ENCODE peak calls at places on chromosome 7, in four cellular contexts. O is right lobe of liver, K is IMR-90, F is NCI-H1105 treated with DMSO at 0.1 percent for 48 hours. L is an unnamed sample.

GRCh38 chr7:122691569-122692235 is 7.2 kb downstream of the RNF133 start:
- DNase-seq in O (no peak), K (no peak), F (no peak), L (no peak)

GRCh38 chr7:104973909-104974415 is 40.0 kb upstream of the KMT2E start:
- DNase-seq in O (no peak), K (peak; percentile 92), F (no peak), L (no peak)

GRCh38 chr7:132145466-132145865 is 430.8 kb downstream of the PLXNA4 start:
- DNase-seq in O (no peak), K (peak; percentile 34), F (no peak), L (no peak)

GRCh38 chr7:71165708-71166107 is 33.8 kb downstream of the GALNT17 start:
- DNase-seq in O (no peak), K (no peak), F (no peak), L (no peak)

GRCh38 chr7:7563269-7563668 is 3.4 kb upstream of the MIOS start:
- DNase-seq in O (no peak), K (no peak), F (no peak), L (no peak)

GRCh38 chr7:118372530-118372929 is 148.0 kb downstream of the ANKRD7 start:
- DNase-seq in O (no peak), K (no peak), F (peak; percentile 48), L (no peak)

GRCh38 chr7:158018971-158019645 is 568.5 kb downstream of the PTPRN2 start:
- DNase-seq in O (no peak), K (no peak), F (no peak), L (peak; percentile 56)

GRCh38 chr7:69757990-69758430 is 159.7 kb downstream of the AUTS2 start:
- DNase-seq in O (no peak), K (no peak), F (no peak), L (no peak)

GRCh38 chr7:158500651-158501052 is 87.0 kb downstream of the PTPRN2 start:
- DNase-seq in O (no peak), K (no peak), F (no peak), L (no peak)

GRCh38 chr7:98456851-98457250 is 56.0 kb upstream of the BAIAP2L1 start:
- DNase-seq in O (no peak), K (no peak), F (no peak), L (no peak)

GRCh38 chr7:69134316-69134715 is 464.0 kb upstream of the AUTS2 start:
- DNase-seq in O (no peak), K (no peak), F (no peak), L (no peak)

GRCh38 chr7:36979810-36980248 is 255.5 kb upstream of the AOAH start:
- DNase-seq in O (no peak), K (no peak), F (no peak), L (no peak)

GRCh38 chr7:47518827-47519226 is 63.1 kb downstream of the TNS3 start:
- DNase-seq in O (no peak), K (peak; percentile 79), F (no peak), L (peak; percentile 84)

GRCh38 chr7:1818581-1819200 is 148.6 kb downstream of the ELFN1 start:
- DNase-seq in O (no peak), K (no peak), F (no peak), L (no peak)

GRCh38 chr7:20778063-20778721 is 8.5 kb downstream of the SP8 start:
- DNase-seq in O (no peak), K (no peak), F (peak; percentile 38), L (no peak)

GRCh38 chr7:112156412-112156811 is 49.8 kb downstream of the DOCK4 start:
- DNase-seq in O (no peak), K (no peak), F (no peak), L (no peak)

GRCh38 chr7:46939558-46939957 is 642.4 kb downstream of the TNS3 start:
- DNase-seq in O (no peak), K (no peak), F (no peak), L (no peak)

GRCh38 chr7:39084344-39084743 is 106.6 kb downstream of the POU6F2 start:
- DNase-seq in O (no peak), K (no peak), F (peak; percentile 86), L (no peak)

GRCh38 chr7:159015081-159015893 is 129.4 kb downstream of the VIPR2 start:
- DNase-seq in O (no peak), K (no peak), F (no peak), L (peak; percentile 93)

GRCh38 chr7:158568974-158569857 is 18.4 kb downstream of the PTPRN2 start:
- DNase-seq in O (no peak), K (no peak), F (no peak), L (peak; percentile 77)

GRCh38 chr7:107920048-107920772 is 29.2 kb downstream of the DLD start:
- DNase-seq in O (no peak), K (peak; percentile 22), F (peak; percentile 65), L (no peak)

GRCh38 chr7:133853706-133854276 is 273.3 kb upstream of the LRGUK start:
- DNase-seq in O (no peak), K (peak; percentile 90), F (peak; percentile 54), L (no peak)

GRCh38 chr7:158683541-158683940 is 21.1 kb downstream of the NCAPG2 start:
- DNase-seq in O (no peak), K (peak; percentile 26), F (no peak), L (no peak)

GRCh38 chr7:117019786-117020604 is 66.7 kb downstream of the ST7 start:
- DNase-seq in O (no peak), K (peak; percentile 97), F (peak; percentile 85), L (peak; percentile 67)

GRCh38 chr7:140022582-140023211 is 40.1 kb downstream of the PARP12 start:
- DNase-seq in O (no peak), K (peak; percentile 27), F (no peak), L (no peak)

GRCh38 chr7:56290548-56290947 is 174.3 kb upstream of the NUPR2 start:
- DNase-seq in O (no peak), K (no peak), F (no peak), L (no peak)

GRCh38 chr7:102992820-102993531 is 80.2 kb downstream of the LRRC17 start:
- DNase-seq in O (no peak), K (peak; percentile 87), F (no peak), L (no peak)

GRCh38 chr7:3821473-3821872 is 520.4 kb downstream of the SDK1 start:
- DNase-seq in O (no peak), K (no peak), F (no peak), L (no peak)

GRCh38 chr7:92461027-92462003 is 14.0 kb downstream of the GATAD1 start:
- DNase-seq in O (no peak), K (peak; percentile 38), F (peak; percentile 55), L (no peak)

GRCh38 chr7:78499966-78500365 is 701.4 kb downstream of the PHTF2 start:
- DNase-seq in O (no peak), K (peak; percentile 44), F (no peak), L (no peak)

GRCh38 chr7:22082553-22082885 is 136.8 kb upstream of the CDCA7L start:
- DNase-seq in O (no peak), K (no peak), F (no peak), L (no peak)

GRCh38 chr7:111364413-111364812 is 197.9 kb downstream of the IMMP2L start:
- DNase-seq in O (no peak), K (peak; percentile 81), F (no peak), L (no peak)

GRCh38 chr7:100574362-100575205 is 884 bp upstream of the SAP25 start:
- DNase-seq in O (no peak), K (no peak), F (no peak), L (no peak)

L was measured in posterior vena cava.